ENCODE peak calls at places on chromosome 11, in nine cellular contexts. D is RWPE2; V is stimulated activated CD4-positive, alpha-beta T cell treated with anti-CD3 and anti-CD28 coated beads, Interleukin-4, amount 100 ng/mL, for 48 hours; S is iris pigment epithelial cell; Z is glomerular endothelial cell; T is EL; B is lung microvascular endothelial cell; R is mucosa of gallbladder; K is iPS DF 6.9. H is an unnamed sample.

GRCh38 chr11:62340269-62340901 is 3.1 kb downstream of the ASRGL1 start:
- DNase-seq in D (no peak), S (peak), R (peak), Z (no peak), B (peak), T (peak), K (no peak), V (peak), H (peak)

GRCh38 chr11:103683581-103683980 is 352.9 kb upstream of the DDI1 start:
- DNase-seq in D (no peak), S (peak), K (no peak), B (peak), R (no peak), V (no peak), T (peak), Z (no peak), H (no peak)

GRCh38 chr11:30860970-30861369 is 274.8 kb upstream of the MPPED2 start:
- DNase-seq in B (no peak), Z (no peak), D (no peak), S (no peak), R (no peak), K (no peak), V (no peak), T (no peak), H (peak)

GRCh38 chr11:119756169-119756568 is 27.2 kb upstream of the NECTIN1 start:
- DNase-seq in V (no peak), D (no peak), R (no peak), Z (no peak), B (no peak), T (no peak), K (no peak), S (no peak), H (no peak)

GRCh38 chr11:68810164-68810563 is 31.6 kb downstream of the CPT1A start:
- DNase-seq in K (no peak), V (no peak), R (no peak), T (no peak), B (no peak), Z (no peak), D (no peak), S (no peak), H (no peak)

GRCh38 chr11:83162377-83162776 is 5.4 kb downstream of the PCF11 start:
- DNase-seq in Z (no peak), T (no peak), R (no peak), B (peak), K (no peak), D (no peak), V (no peak), S (peak), H (no peak)

GRCh38 chr11:69166186-69167115 is 10.7 kb downstream of the SMIM38 start:
- DNase-seq in V (peak), K (no peak), S (peak), B (peak), D (no peak), R (no peak), T (peak), Z (peak), H (peak)

GRCh38 chr11:12694182-12694531 is 19.9 kb downstream of the TEAD1 start:
- DNase-seq in B (no peak), Z (no peak), V (no peak), R (no peak), S (peak), T (no peak), K (no peak), D (no peak), H (no peak)

GRCh38 chr11:75225794-75226193 is 14.8 kb upstream of the TPBGL start:
- DNase-seq in R (no peak), B (no peak), T (no peak), K (no peak), Z (no peak), V (no peak), D (no peak), S (no peak), H (no peak)

GRCh38 chr11:97557399-97557798 is 1167.6 kb downstream of the JRKL start:
- DNase-seq in V (no peak), K (no peak), Z (peak), D (no peak), R (no peak), T (no peak), S (peak), B (no peak), H (no peak)

GRCh38 chr11:94583213-94583884 is 16.2 kb downstream of the PIWIL4 start:
- DNase-seq in K (no peak), D (no peak), R (no peak), S (no peak), T (no peak), Z (no peak), B (no peak), V (no peak), H (no peak)

GRCh38 chr11:85664561-85665481 is at the start of gene CREBZF:
- DNase-seq in T (peak), B (peak), V (peak), R (peak), S (peak), Z (peak), D (peak), K (peak), H (peak)

GRCh38 chr11:128830290-128830813 is 36.7 kb downstream of the KCNJ1 start:
- DNase-seq in S (no peak), Z (no peak), K (no peak), V (no peak), D (no peak), B (no peak), T (no peak), R (no peak), H (no peak)

GRCh38 chr11:35144103-35144741 is 5.3 kb downstream of the CD44 start:
- DNase-seq in T (peak), K (no peak), V (no peak), D (no peak), B (peak), R (no peak), Z (no peak), S (peak), H (no peak)

GRCh38 chr11:117840881-117841581 is 16.5 kb upstream of the FXYD2 start:
- DNase-seq in B (no peak), S (no peak), Z (no peak), R (peak), T (no peak), V (no peak), K (no peak), D (no peak), H (peak)

GRCh38 chr11:19989191-19989590 is 171.1 kb downstream of the DBX1 start:
- DNase-seq in V (no peak), K (no peak), B (no peak), R (no peak), D (no peak), T (no peak), S (no peak), Z (no peak), H (no peak)

GRCh38 chr11:65425105-65425970 is 2.7 kb downstream of the NEAT1 start:
- DNase-seq in K (no peak), T (peak), R (no peak), D (peak), S (peak), B (peak), V (peak), Z (no peak), H (peak)

GRCh38 chr11:6298605-6299004 is 21.7 kb downstream of the CAVIN3 start:
- DNase-seq in D (no peak), V (no peak), Z (no peak), R (peak), T (peak), S (peak), B (peak), K (no peak), H (peak)

GRCh38 chr11:123434911-123435310 is 4.8 kb downstream of the GRAMD1B start:
- DNase-seq in T (no peak), V (no peak), K (no peak), R (no peak), S (no peak), B (no peak), D (no peak), Z (no peak), H (no peak)

GRCh38 chr11:8763070-8763469 is 80.5 kb downstream of the RPL27A start:
- DNase-seq in R (no peak), Z (no peak), V (no peak), B (no peak), T (no peak), S (no peak), K (no peak), D (no peak), H (no peak)

GRCh38 chr11:60912223-60912850 is 1.6 kb upstream of the TMEM109 start:
- DNase-seq in R (no peak), B (no peak), Z (no peak), T (no peak), V (no peak), S (no peak), D (no peak), K (no peak), H (no peak)

GRCh38 chr11:128776088-128776433 is 82.2 kb downstream of the FLI1 start:
- DNase-seq in D (no peak), R (no peak), V (no peak), K (no peak), Z (no peak), S (no peak), T (no peak), B (no peak), H (no peak)

GRCh38 chr11:109972181-109972715 is 120.9 kb upstream of the ZC3H12C start:
- DNase-seq in D (no peak), V (no peak), Z (no peak), B (peak), S (no peak), R (no peak), K (no peak), T (no peak), H (no peak)

GRCh38 chr11:79956061-79956460 is 515.2 kb upstream of the TENM4 start:
- DNase-seq in B (no peak), D (no peak), V (no peak), T (no peak), Z (no peak), R (no peak), K (no peak), S (no peak), H (no peak)

H was measured in left lung.